ENCODE peak calls at places on chromosomes 4 and X, in seven cellular contexts. One of them, this sample, is unnamed. For H3K27me3 and H3K9me3, the result is how much of the 10 kb centered on the place peaks cover.

GRCh38 chr4:6402566-6403399 is 69.6 kb downstream of the PPP2R2C start:
- DNase-seq in sigmoid colon: no peak
- DNase-seq in GM23248: no peak
- DNase-seq in transverse colon: no peak
- DNase-seq in suprapubic skin: no peak
- DNase-seq in HCT116: no peak
- DNase-seq in CD8-positive, alpha-beta memory T cell: no peak
- DNase-seq in this sample: no peak

GRCh38 chr4:74258949-74259348 is 49.3 kb upstream of the EPGN start:
- DNase-seq in sigmoid colon: no peak
- DNase-seq in GM23248: no peak
- DNase-seq in transverse colon: peak
- DNase-seq in suprapubic skin: no peak
- DNase-seq in HCT116: no peak
- DNase-seq in CD8-positive, alpha-beta memory T cell: no peak
- DNase-seq in this sample: no peak

GRCh38 chrX:10450229-10450958 is 170.0 kb downstream of the MID1 start:
- DNase-seq in sigmoid colon: no peak
- DNase-seq in GM23248: peak
- DNase-seq in transverse colon: no peak
- DNase-seq in suprapubic skin: no peak
- DNase-seq in HCT116: no peak
- DNase-seq in CD8-positive, alpha-beta memory T cell: no peak
- DNase-seq in this sample: no peak

GRCh38 chr4:25484243-25484721 is 107.2 kb downstream of the ANAPC4 start:
- DNase-seq in sigmoid colon: no peak
- DNase-seq in GM23248: no peak
- DNase-seq in transverse colon: no peak
- DNase-seq in suprapubic skin: no peak
- DNase-seq in HCT116: no peak
- DNase-seq in CD8-positive, alpha-beta memory T cell: no peak
- DNase-seq in this sample: no peak

GRCh38 chrX:153922932-153923857 is 2.9 kb downstream of the ARHGAP4 start:
- DNase-seq in sigmoid colon: peak
- DNase-seq in GM23248: peak
- DNase-seq in transverse colon: peak
- DNase-seq in suprapubic skin: peak
- DNase-seq in HCT116: no peak
- DNase-seq in CD8-positive, alpha-beta memory T cell: no peak
- DNase-seq in this sample: no peak

GRCh38 chrX:47177079-47177478 is 16.6 kb upstream of the UBA1 start:
- DNase-seq in sigmoid colon: peak
- DNase-seq in GM23248: no peak
- DNase-seq in transverse colon: no peak
- DNase-seq in suprapubic skin: peak
- DNase-seq in HCT116: no peak
- DNase-seq in CD8-positive, alpha-beta memory T cell: no peak
- DNase-seq in this sample: no peak

GRCh38 chr4:133154725-133155124 is 5.6 kb downstream of the PCDH10 start:
- DNase-seq in sigmoid colon: no peak
- DNase-seq in GM23248: peak
- DNase-seq in transverse colon: no peak
- DNase-seq in suprapubic skin: no peak
- DNase-seq in HCT116: peak
- DNase-seq in CD8-positive, alpha-beta memory T cell: no peak
- DNase-seq in this sample: no peak

GRCh38 chr4:61740950-61741638 is 541.0 kb downstream of the ADGRL3 start:
- DNase-seq in sigmoid colon: no peak
- DNase-seq in GM23248: no peak
- DNase-seq in transverse colon: no peak
- DNase-seq in suprapubic skin: no peak
- DNase-seq in HCT116: no peak
- DNase-seq in CD8-positive, alpha-beta memory T cell: no peak
- DNase-seq in this sample: no peak

GRCh38 chrX:119887721-119888425 is 7.8 kb upstream of the AKAP14 start:
- DNase-seq in sigmoid colon: peak
- DNase-seq in GM23248: peak
- DNase-seq in transverse colon: peak
- DNase-seq in suprapubic skin: peak
- DNase-seq in HCT116: peak
- DNase-seq in CD8-positive, alpha-beta memory T cell: peak
- DNase-seq in this sample: peak

GRCh38 chrX:136954930-136955329 is 74.4 kb upstream of the RBMX start:
- DNase-seq in sigmoid colon: no peak
- DNase-seq in GM23248: peak
- DNase-seq in transverse colon: no peak
- DNase-seq in suprapubic skin: no peak
- DNase-seq in HCT116: peak
- DNase-seq in CD8-positive, alpha-beta memory T cell: no peak
- DNase-seq in this sample: no peak

GRCh38 chr4:1460967-1461868 is 55.0 kb upstream of the NKX1-1 start:
- DNase-seq in sigmoid colon: no peak
- DNase-seq in GM23248: no peak
- DNase-seq in transverse colon: no peak
- DNase-seq in suprapubic skin: no peak
- DNase-seq in HCT116: no peak
- DNase-seq in CD8-positive, alpha-beta memory T cell: no peak
- DNase-seq in this sample: no peak

GRCh38 chr4:1463088-1463926 is 57.1 kb upstream of the NKX1-1 start:
- DNase-seq in sigmoid colon: no peak
- DNase-seq in GM23248: peak
- DNase-seq in transverse colon: no peak
- DNase-seq in suprapubic skin: no peak
- DNase-seq in HCT116: no peak
- DNase-seq in CD8-positive, alpha-beta memory T cell: no peak
- DNase-seq in this sample: no peak

GRCh38 chr4:1462009-1462767 is 55.9 kb upstream of the NKX1-1 start:
- DNase-seq in sigmoid colon: no peak
- DNase-seq in GM23248: no peak
- DNase-seq in transverse colon: no peak
- DNase-seq in suprapubic skin: peak
- DNase-seq in HCT116: no peak
- DNase-seq in CD8-positive, alpha-beta memory T cell: no peak
- DNase-seq in this sample: no peak

GRCh38 chr4:1463927-1464540 is 57.8 kb upstream of the NKX1-1 start:
- DNase-seq in sigmoid colon: no peak
- DNase-seq in GM23248: no peak
- DNase-seq in transverse colon: no peak
- DNase-seq in suprapubic skin: no peak
- DNase-seq in HCT116: no peak
- DNase-seq in CD8-positive, alpha-beta memory T cell: no peak
- DNase-seq in this sample: no peak

GRCh38 chr4:1462768-1463075 is 56.5 kb upstream of the NKX1-1 start:
- DNase-seq in sigmoid colon: no peak
- DNase-seq in GM23248: no peak
- DNase-seq in transverse colon: no peak
- DNase-seq in suprapubic skin: no peak
- DNase-seq in HCT116: no peak
- DNase-seq in CD8-positive, alpha-beta memory T cell: no peak
- DNase-seq in this sample: no peak
- H3K27me3 ChIP-seq in sigmoid colon: under half
- H3K27me3 ChIP-seq in GM23248: half or more
- H3K27me3 ChIP-seq in transverse colon: half or more
- H3K27me3 ChIP-seq in suprapubic skin: half or more
- H3K27me3 ChIP-seq in HCT116: under half
- H3K27me3 ChIP-seq in CD8-positive, alpha-beta memory T cell: under half
- H3K27me3 ChIP-seq in this sample: under half

GRCh38 chrX:24023972-24024664 is 2.9 kb downstream of the KLHL15 start:
- DNase-seq in sigmoid colon: no peak
- DNase-seq in GM23248: peak
- DNase-seq in transverse colon: no peak
- DNase-seq in suprapubic skin: no peak
- DNase-seq in HCT116: no peak
- DNase-seq in CD8-positive, alpha-beta memory T cell: no peak
- DNase-seq in this sample: no peak
- H3K9me3 ChIP-seq in sigmoid colon: under half
- H3K9me3 ChIP-seq in GM23248: under half
- H3K9me3 ChIP-seq in transverse colon: under half
- H3K9me3 ChIP-seq in suprapubic skin: under half
- H3K9me3 ChIP-seq in HCT116: under half
- H3K9me3 ChIP-seq in CD8-positive, alpha-beta memory T cell: under half
- H3K9me3 ChIP-seq in this sample: under half

GRCh38 chrX:74500555-74500954 is 79.3 kb downstream of the SLC16A2 start:
- DNase-seq in sigmoid colon: no peak
- DNase-seq in GM23248: no peak
- DNase-seq in transverse colon: no peak
- DNase-seq in suprapubic skin: no peak
- DNase-seq in HCT116: no peak
- DNase-seq in CD8-positive, alpha-beta memory T cell: no peak
- DNase-seq in this sample: no peak
- H3K4me3 ChIP-seq in sigmoid colon: no peak
- H3K4me3 ChIP-seq in GM23248: no peak
- H3K4me3 ChIP-seq in transverse colon: no peak
- H3K4me3 ChIP-seq in suprapubic skin: no peak
- H3K4me3 ChIP-seq in HCT116: no peak
- H3K4me3 ChIP-seq in CD8-positive, alpha-beta memory T cell: no peak
- H3K4me3 ChIP-seq in this sample: no peak

GRCh38 chr4:94762326-94762725 is 4.6 kb downstream of the BMPR1B start:
- DNase-seq in sigmoid colon: no peak
- DNase-seq in GM23248: no peak
- DNase-seq in transverse colon: no peak
- DNase-seq in suprapubic skin: no peak
- DNase-seq in HCT116: no peak
- DNase-seq in CD8-positive, alpha-beta memory T cell: no peak
- DNase-seq in this sample: no peak

GRCh38 chr4:94758141-94758699 is 465 bp downstream of the BMPR1B start:
- DNase-seq in sigmoid colon: peak
- DNase-seq in GM23248: peak
- DNase-seq in transverse colon: peak
- DNase-seq in suprapubic skin: peak
- DNase-seq in HCT116: no peak
- DNase-seq in CD8-positive, alpha-beta memory T cell: no peak
- DNase-seq in this sample: no peak

GRCh38 chr4:94759767-94760211 is 2.0 kb downstream of the BMPR1B start:
- DNase-seq in sigmoid colon: no peak
- DNase-seq in GM23248: no peak
- DNase-seq in transverse colon: no peak
- DNase-seq in suprapubic skin: no peak
- DNase-seq in HCT116: no peak
- DNase-seq in CD8-positive, alpha-beta memory T cell: no peak
- DNase-seq in this sample: no peak

GRCh38 chr4:94758700-94759399 is 1.1 kb downstream of the BMPR1B start:
- DNase-seq in sigmoid colon: no peak
- DNase-seq in GM23248: peak
- DNase-seq in transverse colon: no peak
- DNase-seq in suprapubic skin: no peak
- DNase-seq in HCT116: no peak
- DNase-seq in CD8-positive, alpha-beta memory T cell: no peak
- DNase-seq in this sample: no peak

DNA sequence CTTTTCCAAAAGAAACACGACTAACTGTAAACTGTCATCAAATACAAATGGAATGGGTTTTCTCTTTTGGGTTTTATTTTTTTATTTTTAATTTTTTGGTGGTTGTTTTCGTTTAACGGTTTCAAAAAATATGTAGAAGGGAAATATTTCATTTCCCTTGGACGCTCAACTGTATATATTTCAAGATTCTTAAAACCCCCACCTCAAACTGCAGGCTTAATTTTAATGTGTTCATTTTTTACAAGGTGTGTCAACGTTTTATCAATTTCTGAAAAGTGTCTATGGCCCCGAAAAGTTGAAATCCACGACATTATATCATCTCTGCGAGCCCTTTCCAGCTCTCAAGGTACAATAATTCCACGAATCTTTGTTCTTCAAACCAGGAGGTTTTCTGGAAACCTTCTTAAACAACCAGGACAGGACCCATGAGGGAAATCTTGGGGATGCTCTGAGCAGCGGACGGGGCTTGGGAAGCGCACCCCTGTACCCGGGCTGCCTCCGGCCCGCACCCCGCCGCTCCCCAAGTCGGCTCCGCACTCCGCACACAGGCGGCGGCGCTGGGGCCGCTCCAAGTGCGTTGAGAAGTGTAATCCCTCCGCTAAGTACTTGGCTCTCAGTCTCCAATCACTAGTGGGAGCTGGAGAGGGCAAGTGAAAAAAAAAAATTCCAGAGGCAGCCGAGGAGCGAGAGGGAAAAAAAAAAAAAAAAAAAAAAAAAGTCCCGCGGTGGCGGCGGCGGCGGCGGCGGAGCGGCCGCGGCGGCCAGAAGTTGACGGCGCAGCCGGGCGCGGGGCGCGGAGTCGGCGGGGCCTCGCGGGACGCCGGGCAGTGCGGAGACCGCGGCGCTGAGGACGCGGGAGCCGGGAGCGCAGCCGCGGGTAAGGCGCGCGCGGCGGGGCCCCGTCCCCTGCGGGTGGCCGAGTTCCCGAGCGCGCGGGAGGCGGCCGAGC is at the start of gene BMPR1B:
- DNase-seq in sigmoid colon: no peak
- DNase-seq in GM23248: peak
- DNase-seq in transverse colon: no peak
- DNase-seq in suprapubic skin: no peak
- DNase-seq in HCT116: no peak
- DNase-seq in CD8-positive, alpha-beta memory T cell: no peak
- DNase-seq in this sample: no peak
- H3K27me3 ChIP-seq in sigmoid colon: under half
- H3K27me3 ChIP-seq in GM23248: under half
- H3K27me3 ChIP-seq in transverse colon: half or more
- H3K27me3 ChIP-seq in suprapubic skin: under half
- H3K27me3 ChIP-seq in HCT116: under half
- H3K27me3 ChIP-seq in CD8-positive, alpha-beta memory T cell: under half
- H3K27me3 ChIP-seq in this sample: under half

DNA sequence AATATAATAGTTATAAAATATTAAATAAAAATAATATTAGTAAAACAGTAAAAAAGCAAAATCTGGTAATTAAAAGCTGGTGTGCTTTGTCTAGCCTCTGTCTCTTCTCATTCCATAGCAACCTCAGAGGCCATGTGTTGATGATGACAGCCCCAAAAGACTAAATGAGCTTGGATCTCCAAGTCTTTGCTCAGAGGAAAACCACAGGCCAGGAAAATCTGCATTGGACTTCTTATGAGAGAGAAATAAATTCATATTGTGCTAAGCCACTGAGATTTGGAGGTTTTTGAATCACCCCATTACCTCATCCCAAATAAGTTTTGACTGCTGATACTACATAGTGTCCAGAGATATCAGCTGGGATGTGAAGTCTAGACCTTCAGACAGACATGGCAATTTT is 178.5 kb upstream of the DIPK2B start:
- DNase-seq in sigmoid colon: no peak
- DNase-seq in GM23248: no peak
- DNase-seq in transverse colon: no peak
- DNase-seq in suprapubic skin: no peak
- DNase-seq in HCT116: no peak
- DNase-seq in CD8-positive, alpha-beta memory T cell: no peak
- DNase-seq in this sample: no peak
- H3K9me3 ChIP-seq in sigmoid colon: under half
- H3K9me3 ChIP-seq in GM23248: under half
- H3K9me3 ChIP-seq in transverse colon: under half
- H3K9me3 ChIP-seq in suprapubic skin: under half
- H3K9me3 ChIP-seq in HCT116: under half
- H3K9me3 ChIP-seq in CD8-positive, alpha-beta memory T cell: under half
- H3K9me3 ChIP-seq in this sample: under half

DNA sequence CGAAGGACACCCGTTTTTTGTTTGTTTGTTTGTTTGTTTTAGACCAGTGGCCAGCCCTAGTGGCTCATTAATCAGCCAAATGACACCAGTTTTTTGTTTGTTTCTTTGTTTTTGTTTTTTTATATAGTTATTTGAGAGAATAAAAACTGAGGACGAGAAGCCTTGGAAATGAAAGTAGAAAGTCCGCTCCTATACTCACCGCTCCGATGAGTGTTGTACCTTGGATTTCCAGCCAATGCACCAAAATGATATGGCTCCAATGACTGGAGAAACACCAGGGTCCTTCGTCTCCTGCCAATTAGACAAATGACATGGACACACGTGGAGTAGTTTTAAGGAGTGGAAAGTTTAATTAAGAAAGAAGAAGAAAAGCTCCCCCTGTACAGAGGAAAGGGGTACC is 87.9 kb downstream of the ZXDA start:
- DNase-seq in sigmoid colon: no peak
- DNase-seq in GM23248: no peak
- DNase-seq in transverse colon: no peak
- DNase-seq in suprapubic skin: no peak
- DNase-seq in HCT116: no peak
- DNase-seq in CD8-positive, alpha-beta memory T cell: no peak
- DNase-seq in this sample: no peak
- H3K4me3 ChIP-seq in sigmoid colon: no peak
- H3K4me3 ChIP-seq in GM23248: peak
- H3K4me3 ChIP-seq in transverse colon: no peak
- H3K4me3 ChIP-seq in suprapubic skin: no peak
- H3K4me3 ChIP-seq in HCT116: no peak
- H3K4me3 ChIP-seq in CD8-positive, alpha-beta memory T cell: no peak
- H3K4me3 ChIP-seq in this sample: no peak